ENCODE peak calls at places on chromosomes 7 and 10, in six cellular contexts. One of them, this sample, is unnamed.

GRCh38 chr10:86329896-86330680 is 36.5 kb downstream of the GRID1 start:
- DNase-seq in foreskin fibroblast: no peak
- DNase-seq in epithelial cell of proximal tubule: no peak
- DNase-seq in GM12865: no peak
- DNase-seq in IMR-90: no peak
- DNase-seq in choroid plexus epithelial cell: no peak
- DNase-seq in this sample: no peak

GRCh38 chr10:99435986-99436633 is 5.7 kb upstream of the GOT1 start:
- DNase-seq in GM12865: peak; percentile 55
- DNase-seq in choroid plexus epithelial cell: peak; percentile 73
- DNase-seq in IMR-90: peak; percentile 59
- DNase-seq in epithelial cell of proximal tubule: no peak
- DNase-seq in foreskin fibroblast: peak; percentile 25
- DNase-seq in this sample: peak; percentile 47

GRCh38 chr7:55374213-55374612 is 9.1 kb downstream of the LANCL2 start:
- DNase-seq in IMR-90: no peak
- DNase-seq in GM12865: no peak
- DNase-seq in choroid plexus epithelial cell: no peak
- DNase-seq in foreskin fibroblast: no peak
- DNase-seq in epithelial cell of proximal tubule: no peak
- DNase-seq in this sample: no peak

GRCh38 chr7:148699772-148700629 is 1.3 kb downstream of the CUL1 start:
- DNase-seq in IMR-90: peak; percentile 39
- DNase-seq in choroid plexus epithelial cell: peak; percentile 47
- DNase-seq in foreskin fibroblast: peak; percentile 10
- DNase-seq in epithelial cell of proximal tubule: no peak
- DNase-seq in GM12865: peak; percentile 24
- DNase-seq in this sample: no peak

GRCh38 chr10:75401569-75402485 is at the start of gene ZNF503:
- DNase-seq in GM12865: peak; percentile 84
- DNase-seq in choroid plexus epithelial cell: peak; percentile 98
- DNase-seq in foreskin fibroblast: peak; percentile 96
- DNase-seq in IMR-90: peak; percentile 97
- DNase-seq in epithelial cell of proximal tubule: peak; percentile 74
- DNase-seq in this sample: no peak

GRCh38 chr7:78704504-78704903 is 749.0 kb downstream of the MAGI2 start:
- DNase-seq in foreskin fibroblast: no peak
- DNase-seq in epithelial cell of proximal tubule: no peak
- DNase-seq in choroid plexus epithelial cell: no peak
- DNase-seq in GM12865: no peak
- DNase-seq in IMR-90: no peak
- DNase-seq in this sample: no peak

GRCh38 chr7:101216001-101216859 is 1.2 kb downstream of the PLOD3 start:
- DNase-seq in choroid plexus epithelial cell: peak; percentile 40
- DNase-seq in epithelial cell of proximal tubule: no peak
- DNase-seq in GM12865: peak; percentile 21
- DNase-seq in foreskin fibroblast: no peak
- DNase-seq in IMR-90: peak; percentile 14
- DNase-seq in this sample: no peak

GRCh38 chr10:100148353-100149211 is 37.2 kb downstream of the ERLIN1 start:
- DNase-seq in IMR-90: peak; percentile 58
- DNase-seq in epithelial cell of proximal tubule: peak; percentile 73
- DNase-seq in choroid plexus epithelial cell: peak; percentile 64
- DNase-seq in foreskin fibroblast: peak; percentile 28
- DNase-seq in GM12865: peak; percentile 64
- DNase-seq in this sample: no peak

GRCh38 chr10:78408671-78409472 is 375.2 kb downstream of the RPS24 start:
- DNase-seq in choroid plexus epithelial cell: no peak
- DNase-seq in IMR-90: peak; percentile 20
- DNase-seq in GM12865: no peak
- DNase-seq in foreskin fibroblast: no peak
- DNase-seq in epithelial cell of proximal tubule: no peak
- DNase-seq in this sample: no peak

GRCh38 chr7:136877990-136878389 is 9.5 kb downstream of the CHRM2 start:
- DNase-seq in IMR-90: peak; percentile 35
- DNase-seq in GM12865: no peak
- DNase-seq in foreskin fibroblast: no peak
- DNase-seq in choroid plexus epithelial cell: no peak
- DNase-seq in epithelial cell of proximal tubule: no peak
- DNase-seq in this sample: no peak

GRCh38 chr7:139855498-139856270 is 26.6 kb downstream of the TBXAS1 start:
- DNase-seq in epithelial cell of proximal tubule: no peak
- DNase-seq in foreskin fibroblast: no peak
- DNase-seq in IMR-90: no peak
- DNase-seq in GM12865: peak; percentile 59
- DNase-seq in choroid plexus epithelial cell: peak; percentile 30
- DNase-seq in this sample: no peak

GRCh38 chr7:73742753-73743641 is 4.4 kb upstream of the ABHD11 start:
- DNase-seq in IMR-90: no peak
- DNase-seq in choroid plexus epithelial cell: peak; percentile 36
- DNase-seq in foreskin fibroblast: no peak
- DNase-seq in GM12865: peak; percentile 62
- DNase-seq in epithelial cell of proximal tubule: peak; percentile 78
- DNase-seq in this sample: no peak

GRCh38 chr10:55374060-55374459 is 573.0 kb upstream of the PCDH15 start:
- DNase-seq in choroid plexus epithelial cell: no peak
- DNase-seq in GM12865: no peak
- DNase-seq in IMR-90: no peak
- DNase-seq in foreskin fibroblast: no peak
- DNase-seq in epithelial cell of proximal tubule: no peak
- DNase-seq in this sample: no peak

GRCh38 chr10:122981066-122981464 is 864 bp downstream of the PSTK start:
- DNase-seq in choroid plexus epithelial cell: peak; percentile 77
- DNase-seq in IMR-90: peak; percentile 53
- DNase-seq in GM12865: peak; percentile 43
- DNase-seq in foreskin fibroblast: peak; percentile 32
- DNase-seq in epithelial cell of proximal tubule: peak; percentile 22
- DNase-seq in this sample: no peak

GRCh38 chr7:1654111-1654510 is 16.0 kb upstream of the ELFN1 start:
- DNase-seq in GM12865: no peak
- DNase-seq in foreskin fibroblast: no peak
- DNase-seq in IMR-90: no peak
- DNase-seq in choroid plexus epithelial cell: no peak
- DNase-seq in epithelial cell of proximal tubule: no peak
- DNase-seq in this sample: no peak

GRCh38 chr10:5894458-5894857 is 4.4 kb downstream of the FBH1 start:
- DNase-seq in foreskin fibroblast: no peak
- DNase-seq in choroid plexus epithelial cell: no peak
- DNase-seq in epithelial cell of proximal tubule: no peak
- DNase-seq in IMR-90: no peak
- DNase-seq in GM12865: no peak
- DNase-seq in this sample: no peak

GRCh38 chr10:80461208-80462183 is 7.4 kb downstream of the TSPAN14 start:
- DNase-seq in choroid plexus epithelial cell: peak; percentile 41
- DNase-seq in IMR-90: no peak
- DNase-seq in GM12865: no peak
- DNase-seq in foreskin fibroblast: peak; percentile 34
- DNase-seq in epithelial cell of proximal tubule: no peak
- DNase-seq in this sample: no peak

GRCh38 chr10:80463868-80464267 is 9.8 kb downstream of the TSPAN14 start:
- DNase-seq in epithelial cell of proximal tubule: no peak
- DNase-seq in GM12865: no peak
- DNase-seq in choroid plexus epithelial cell: no peak
- DNase-seq in IMR-90: no peak
- DNase-seq in foreskin fibroblast: no peak
- DNase-seq in this sample: no peak

GRCh38 chr10:80462277-80462985 is 8.3 kb downstream of the TSPAN14 start:
- DNase-seq in choroid plexus epithelial cell: peak; percentile 62
- DNase-seq in IMR-90: peak; percentile 34
- DNase-seq in foreskin fibroblast: peak; percentile 54
- DNase-seq in GM12865: no peak
- DNase-seq in epithelial cell of proximal tubule: no peak
- DNase-seq in this sample: no peak

GRCh38 chr10:80464557-80465466 is 10.7 kb downstream of the TSPAN14 start:
- DNase-seq in IMR-90: peak; percentile 45
- DNase-seq in GM12865: no peak
- DNase-seq in foreskin fibroblast: peak; percentile 32
- DNase-seq in choroid plexus epithelial cell: no peak
- DNase-seq in epithelial cell of proximal tubule: no peak
- DNase-seq in this sample: no peak

DNA sequence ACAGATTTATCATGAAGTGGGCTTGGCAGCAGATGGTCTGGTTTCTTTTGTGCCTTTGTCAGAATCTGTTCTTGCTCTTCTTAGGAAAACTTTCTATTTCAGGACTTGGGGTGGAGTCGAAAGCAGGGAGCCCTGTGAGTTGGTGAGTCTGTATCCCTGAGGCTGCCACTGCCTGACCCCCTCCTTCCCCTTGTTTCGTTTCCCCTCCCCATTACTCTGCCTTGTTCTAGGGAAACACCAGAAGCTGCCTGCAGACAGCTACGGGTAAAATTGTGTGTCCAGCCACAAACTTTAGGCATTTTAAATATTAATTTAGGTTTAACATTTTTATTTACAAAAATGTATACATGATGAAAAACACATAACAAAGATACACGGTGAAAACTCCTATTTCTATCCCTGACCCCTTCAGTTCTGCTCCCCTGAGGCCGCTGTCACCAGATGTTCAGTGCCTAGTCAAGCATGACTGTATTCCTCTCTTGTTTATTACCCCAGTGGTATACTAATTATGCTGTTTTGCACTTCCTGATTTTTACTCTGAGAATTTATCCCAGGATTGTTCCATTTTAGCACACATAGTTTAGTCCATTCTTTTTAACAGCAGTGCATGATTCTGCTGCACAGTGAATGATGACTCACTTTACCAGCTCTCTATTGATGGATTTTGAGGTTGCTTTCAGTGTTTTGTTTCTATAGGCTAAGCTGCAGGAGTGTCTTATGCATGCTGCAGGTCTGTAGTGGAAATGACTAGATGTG is 9.1 kb downstream of the TSPAN14 start:
- DNase-seq in GM12865: peak; percentile 28
- DNase-seq in foreskin fibroblast: peak; percentile 61
- DNase-seq in choroid plexus epithelial cell: peak; percentile 55
- DNase-seq in IMR-90: peak; percentile 81
- DNase-seq in epithelial cell of proximal tubule: no peak
- DNase-seq in this sample: no peak
- H3K4me3 ChIP-seq in GM12865: no peak overlapping the region
- H3K4me3 ChIP-seq in foreskin fibroblast: peak overlapping the region; percentile 31
- H3K4me3 ChIP-seq in choroid plexus epithelial cell: no peak overlapping the region
- H3K4me3 ChIP-seq in IMR-90: no peak overlapping the region
- H3K4me3 ChIP-seq in epithelial cell of proximal tubule: no peak overlapping the region
- H3K4me3 ChIP-seq in this sample: peak overlapping the region; percentile 93

DNA sequence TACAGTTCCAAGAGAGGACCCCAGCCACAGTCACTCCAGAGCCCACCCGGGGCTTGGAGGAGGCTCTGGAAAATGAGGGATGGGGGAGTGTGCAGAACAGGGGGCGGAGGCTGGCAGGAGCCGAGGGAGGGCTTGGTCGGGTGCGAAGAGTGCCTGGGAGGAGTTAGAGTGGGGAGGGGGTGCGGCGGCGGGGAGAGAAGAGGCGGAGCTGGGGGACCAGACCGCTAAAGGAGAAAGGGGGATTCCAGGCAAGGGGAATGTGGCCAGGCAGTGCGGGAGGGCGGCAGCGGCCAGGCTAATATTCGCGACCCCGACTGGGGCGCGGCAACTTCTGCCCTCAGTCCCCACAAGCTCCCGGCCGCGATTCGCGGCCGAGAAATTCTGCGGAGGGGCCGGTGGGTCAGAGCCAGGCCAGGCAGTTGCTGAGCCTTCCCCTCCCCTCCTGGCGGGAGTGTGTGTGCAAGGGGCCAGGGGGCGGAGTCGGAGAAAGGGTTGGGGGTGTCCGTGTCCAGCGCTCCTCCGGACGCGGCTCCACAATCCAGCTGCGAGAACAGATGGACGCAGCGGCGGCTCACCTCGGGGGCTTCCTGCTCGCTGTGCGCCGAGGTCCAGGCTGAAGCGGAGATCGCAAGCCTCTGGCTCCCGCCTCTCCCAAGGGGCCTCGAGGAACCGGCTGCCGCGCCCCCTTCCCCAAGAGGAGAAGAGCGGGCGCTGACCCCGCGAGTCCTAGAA is 661 bp upstream of the SLC18A3 start:
- DNase-seq in GM12865: no peak
- DNase-seq in choroid plexus epithelial cell: no peak
- DNase-seq in IMR-90: no peak
- DNase-seq in epithelial cell of proximal tubule: no peak
- DNase-seq in foreskin fibroblast: no peak
- DNase-seq in this sample: no peak
- H3K4me3 ChIP-seq in GM12865: no peak overlapping the region
- H3K4me3 ChIP-seq in choroid plexus epithelial cell: no peak overlapping the region
- H3K4me3 ChIP-seq in IMR-90: no peak overlapping the region
- H3K4me3 ChIP-seq in epithelial cell of proximal tubule: no peak overlapping the region
- H3K4me3 ChIP-seq in foreskin fibroblast: no peak overlapping the region
- H3K4me3 ChIP-seq in this sample: no peak overlapping the region

DNA sequence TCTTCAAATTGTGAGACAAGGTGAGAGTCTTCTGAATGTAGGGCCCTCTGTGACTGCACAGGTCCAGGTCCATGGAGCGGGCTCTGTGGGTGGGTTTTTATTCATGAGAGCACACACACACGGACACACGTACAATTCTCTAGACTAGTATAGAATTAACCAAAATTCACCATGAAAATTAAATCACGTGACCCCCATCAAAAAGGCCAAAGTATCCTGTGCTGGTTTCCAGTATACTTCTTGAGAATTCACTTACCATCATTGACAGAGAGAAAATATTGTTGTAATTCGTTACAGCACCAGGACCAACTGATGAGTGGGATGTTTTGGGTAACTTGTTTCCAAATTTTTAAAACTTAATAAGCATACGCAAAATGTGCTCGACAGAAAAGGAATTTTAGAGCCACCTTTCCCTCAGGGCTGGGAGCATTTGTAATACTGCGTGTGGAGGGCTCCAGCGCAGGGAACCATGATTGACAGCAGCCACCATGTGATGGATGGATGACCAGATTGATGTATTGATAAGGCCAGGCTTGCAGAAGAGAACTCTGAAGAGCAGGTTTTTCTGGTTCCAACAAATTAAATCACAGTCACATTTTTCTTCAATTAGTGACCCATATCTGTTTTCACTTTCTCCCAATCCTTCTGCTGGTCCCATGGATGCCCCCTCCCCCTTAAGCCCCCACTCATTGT is 14.9 kb upstream of the DNTT start:
- DNase-seq in foreskin fibroblast: no peak
- DNase-seq in choroid plexus epithelial cell: no peak
- DNase-seq in epithelial cell of proximal tubule: no peak
- DNase-seq in GM12865: no peak
- DNase-seq in IMR-90: no peak
- DNase-seq in this sample: no peak
- H3K4me3 ChIP-seq in foreskin fibroblast: no peak overlapping the region
- H3K4me3 ChIP-seq in choroid plexus epithelial cell: no peak overlapping the region
- H3K4me3 ChIP-seq in epithelial cell of proximal tubule: no peak overlapping the region
- H3K4me3 ChIP-seq in GM12865: no peak overlapping the region
- H3K4me3 ChIP-seq in IMR-90: no peak overlapping the region
- H3K4me3 ChIP-seq in this sample: no peak overlapping the region

GRCh38 chr10:115163129-115163528 is 70.0 kb downstream of the ATRNL1 start:
- DNase-seq in epithelial cell of proximal tubule: no peak
- DNase-seq in foreskin fibroblast: no peak
- DNase-seq in GM12865: no peak
- DNase-seq in choroid plexus epithelial cell: no peak
- DNase-seq in IMR-90: no peak
- DNase-seq in this sample: no peak

DNA sequence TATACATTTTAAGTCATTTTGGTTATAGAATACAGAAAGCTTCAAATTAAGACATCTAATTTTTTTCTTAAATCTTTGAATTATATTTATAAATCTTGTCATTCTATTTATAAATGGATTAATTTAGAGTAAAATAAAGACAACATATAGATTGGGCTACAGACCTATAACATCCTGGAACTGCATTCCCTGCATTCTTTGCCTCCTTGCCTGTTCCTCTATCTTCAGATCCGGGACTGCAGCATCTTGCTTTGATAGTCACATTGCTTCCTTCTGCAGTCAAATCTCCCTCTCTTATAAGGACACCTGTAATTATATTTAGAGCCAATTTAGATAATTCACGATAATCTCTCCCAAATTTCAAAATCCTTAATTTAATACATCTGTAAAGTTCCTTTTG is 64.2 kb downstream of the ATRNL1 start:
- DNase-seq in foreskin fibroblast: no peak
- DNase-seq in choroid plexus epithelial cell: no peak
- DNase-seq in GM12865: no peak
- DNase-seq in epithelial cell of proximal tubule: no peak
- DNase-seq in IMR-90: no peak
- DNase-seq in this sample: no peak
- H3K4me3 ChIP-seq in foreskin fibroblast: no peak overlapping the region
- H3K4me3 ChIP-seq in choroid plexus epithelial cell: no peak overlapping the region
- H3K4me3 ChIP-seq in GM12865: no peak overlapping the region
- H3K4me3 ChIP-seq in epithelial cell of proximal tubule: no peak overlapping the region
- H3K4me3 ChIP-seq in IMR-90: no peak overlapping the region
- H3K4me3 ChIP-seq in this sample: no peak overlapping the region

This sample was measured in CD4-positive, CD25-positive, alpha-beta regulatory T cell.